ENCODE peak calls at places on chromosomes 13 and 19, in six cellular contexts. One of them, this sample, is unnamed.
A peak's percentile ranks its signal among the peaks of the same experiment; 100 is the strongest.

GRCh38 chr19:15517778-15518177 is 9.5 kb downstream of the CYP4F22 start:
- DNase-seq in colonic mucosa: no peak
- DNase-seq in tibial artery: no peak
- DNase-seq in mammary epithelial cell: no peak
- DNase-seq in mesenchymal stem cell: no peak
- DNase-seq in body of pancreas: no peak
- DNase-seq in this sample: no peak

GRCh38 chr19:46932346-46932745 is 71.5 kb downstream of the ARHGAP35 start:
- DNase-seq in body of pancreas: no peak
- DNase-seq in tibial artery: no peak
- DNase-seq in mesenchymal stem cell: peak; percentile 50
- DNase-seq in colonic mucosa: no peak
- DNase-seq in mammary epithelial cell: peak; percentile 43
- DNase-seq in this sample: peak; percentile 41

GRCh38 chr19:3668331-3669133 is 31.7 kb downstream of the PIP5K1C start:
- DNase-seq in colonic mucosa: no peak
- DNase-seq in body of pancreas: no peak
- DNase-seq in mammary epithelial cell: no peak
- DNase-seq in tibial artery: no peak
- DNase-seq in mesenchymal stem cell: peak; percentile 55
- DNase-seq in this sample: peak; percentile 36

GRCh38 chr13:91277013-91277676 is 70.3 kb upstream of the MIR17HG start:
- DNase-seq in mesenchymal stem cell: no peak
- DNase-seq in body of pancreas: no peak
- DNase-seq in colonic mucosa: no peak
- DNase-seq in tibial artery: no peak
- DNase-seq in mammary epithelial cell: no peak
- DNase-seq in this sample: no peak

GRCh38 chr13:71021810-71022422 is 845.1 kb downstream of the DACH1 start:
- DNase-seq in mesenchymal stem cell: peak; percentile 26
- DNase-seq in mammary epithelial cell: no peak
- DNase-seq in body of pancreas: no peak
- DNase-seq in tibial artery: no peak
- DNase-seq in colonic mucosa: no peak
- DNase-seq in this sample: no peak

GRCh38 chr19:45819769-45820168 is 4.7 kb upstream of the RSPH6A start:
- DNase-seq in colonic mucosa: no peak
- DNase-seq in tibial artery: no peak
- DNase-seq in body of pancreas: no peak
- DNase-seq in mammary epithelial cell: no peak
- DNase-seq in mesenchymal stem cell: no peak
- DNase-seq in this sample: no peak

GRCh38 chr13:29509999-29510586 is 85.4 kb downstream of the SLC7A1 start:
- DNase-seq in tibial artery: no peak
- DNase-seq in mesenchymal stem cell: no peak
- DNase-seq in mammary epithelial cell: no peak
- DNase-seq in colonic mucosa: no peak
- DNase-seq in body of pancreas: no peak
- DNase-seq in this sample: no peak

GRCh38 chr13:40968416-40969000 is 50.6 kb downstream of the ELF1 start:
- DNase-seq in mammary epithelial cell: no peak
- DNase-seq in mesenchymal stem cell: no peak
- DNase-seq in tibial artery: no peak
- DNase-seq in body of pancreas: no peak
- DNase-seq in colonic mucosa: no peak
- DNase-seq in this sample: peak; percentile 40

GRCh38 chr19:35027851-35028599 is 2.2 kb upstream of the SCN1B start:
- DNase-seq in mammary epithelial cell: peak; percentile 3
- DNase-seq in colonic mucosa: no peak
- DNase-seq in mesenchymal stem cell: no peak
- DNase-seq in tibial artery: no peak
- DNase-seq in body of pancreas: no peak
- DNase-seq in this sample: no peak

GRCh38 chr19:4064551-4065260 is 2.0 kb downstream of the ZBTB7A start:
- DNase-seq in colonic mucosa: peak; percentile 61
- DNase-seq in mammary epithelial cell: no peak
- DNase-seq in tibial artery: peak; percentile 70
- DNase-seq in mesenchymal stem cell: no peak
- DNase-seq in body of pancreas: peak; percentile 52
- DNase-seq in this sample: peak; percentile 64

GRCh38 chr19:38869836-38870607 is 8.1 kb downstream of the RINL start:
- DNase-seq in mesenchymal stem cell: peak; percentile 65
- DNase-seq in colonic mucosa: peak; percentile 86
- DNase-seq in body of pancreas: peak; percentile 96
- DNase-seq in tibial artery: peak; percentile 78
- DNase-seq in mammary epithelial cell: peak; percentile 46
- DNase-seq in this sample: peak; percentile 83

GRCh38 chr13:38103851-38104250 is 234.3 kb upstream of the TRPC4 start:
- DNase-seq in tibial artery: no peak
- DNase-seq in mammary epithelial cell: no peak
- DNase-seq in mesenchymal stem cell: no peak
- DNase-seq in body of pancreas: no peak
- DNase-seq in colonic mucosa: no peak
- DNase-seq in this sample: no peak

GRCh38 chr19:45919678-45920077 is 5.1 kb upstream of the NANOS2 start:
- DNase-seq in tibial artery: no peak
- DNase-seq in body of pancreas: no peak
- DNase-seq in colonic mucosa: no peak
- DNase-seq in mesenchymal stem cell: no peak
- DNase-seq in mammary epithelial cell: peak; percentile 79
- DNase-seq in this sample: no peak

GRCh38 chr13:50079278-50080157 is 64.3 kb downstream of the KCNRG start:
- DNase-seq in tibial artery: no peak
- DNase-seq in mesenchymal stem cell: no peak
- DNase-seq in colonic mucosa: no peak
- DNase-seq in body of pancreas: no peak
- DNase-seq in mammary epithelial cell: peak; percentile 13
- DNase-seq in this sample: peak; percentile 20

GRCh38 chr19:3333020-3333583 is 33.3 kb upstream of the NFIC start:
- DNase-seq in colonic mucosa: no peak
- DNase-seq in tibial artery: no peak
- DNase-seq in mammary epithelial cell: no peak
- DNase-seq in body of pancreas: no peak
- DNase-seq in mesenchymal stem cell: no peak
- DNase-seq in this sample: no peak

GRCh38 chr13:35225582-35225981 is 250.9 kb downstream of the MAB21L1 start:
- DNase-seq in tibial artery: no peak
- DNase-seq in body of pancreas: no peak
- DNase-seq in mammary epithelial cell: no peak
- DNase-seq in mesenchymal stem cell: no peak
- DNase-seq in colonic mucosa: no peak
- DNase-seq in this sample: no peak

GRCh38 chr13:73059460-73060250 is 850 bp downstream of the KLF5 start:
- DNase-seq in colonic mucosa: peak; percentile 45
- DNase-seq in tibial artery: peak; percentile 24
- DNase-seq in mesenchymal stem cell: peak; percentile 38
- DNase-seq in mammary epithelial cell: peak; percentile 55
- DNase-seq in body of pancreas: peak; percentile 87
- DNase-seq in this sample: peak; percentile 73

GRCh38 chr13:50626031-50626643 is 217.4 kb downstream of the DLEU7 start:
- DNase-seq in body of pancreas: no peak
- DNase-seq in mesenchymal stem cell: peak; percentile 84
- DNase-seq in mammary epithelial cell: peak; percentile 51
- DNase-seq in colonic mucosa: no peak
- DNase-seq in tibial artery: no peak
- DNase-seq in this sample: peak; percentile 73

GRCh38 chr19:31707206-31707605 is 358.0 kb upstream of the TSHZ3 start:
- DNase-seq in body of pancreas: no peak
- DNase-seq in tibial artery: no peak
- DNase-seq in mammary epithelial cell: no peak
- DNase-seq in colonic mucosa: no peak
- DNase-seq in mesenchymal stem cell: no peak
- DNase-seq in this sample: no peak

GRCh38 chr19:8631425-8631819 is 989 bp downstream of the NFILZ start:
- DNase-seq in mesenchymal stem cell: peak; percentile 64
- DNase-seq in colonic mucosa: peak; percentile 27
- DNase-seq in mammary epithelial cell: no peak
- DNase-seq in tibial artery: no peak
- DNase-seq in body of pancreas: peak; percentile 79
- DNase-seq in this sample: peak; percentile 49

GRCh38 chr13:78160793-78161192 is 242.2 kb upstream of the EDNRB start:
- DNase-seq in body of pancreas: no peak
- DNase-seq in tibial artery: no peak
- DNase-seq in colonic mucosa: no peak
- DNase-seq in mesenchymal stem cell: peak; percentile 83
- DNase-seq in mammary epithelial cell: peak; percentile 24
- DNase-seq in this sample: peak; percentile 77

GRCh38 chr19:22806418-22806817 is 22.5 kb upstream of the ZNF99 start:
- DNase-seq in colonic mucosa: no peak
- DNase-seq in mammary epithelial cell: no peak
- DNase-seq in tibial artery: no peak
- DNase-seq in body of pancreas: no peak
- DNase-seq in mesenchymal stem cell: no peak
- DNase-seq in this sample: no peak

GRCh38 chr19:2636897-2637683 is 65.4 kb downstream of the GNG7 start:
- DNase-seq in tibial artery: no peak
- DNase-seq in colonic mucosa: peak; percentile 59
- DNase-seq in mesenchymal stem cell: peak; percentile 52
- DNase-seq in mammary epithelial cell: no peak
- DNase-seq in body of pancreas: peak; percentile 66
- DNase-seq in this sample: peak; percentile 73

GRCh38 chr13:30868806-30869470 is 37.1 kb upstream of the MEDAG start:
- DNase-seq in tibial artery: no peak
- DNase-seq in mesenchymal stem cell: peak; percentile 54
- DNase-seq in body of pancreas: no peak
- DNase-seq in mammary epithelial cell: no peak
- DNase-seq in colonic mucosa: no peak
- DNase-seq in this sample: no peak
- H3K4me1 ChIP-seq in tibial artery: peaks cover 6% of the 10 kb centered on the region
- H3K4me1 ChIP-seq in mesenchymal stem cell: peaks cover 36% of the 10 kb centered on the region
- H3K4me1 ChIP-seq in body of pancreas: peaks cover 20% of the 10 kb centered on the region
- H3K4me1 ChIP-seq in mammary epithelial cell: peaks cover 47% of the 10 kb centered on the region
- H3K4me1 ChIP-seq in colonic mucosa: no peaks in the 10 kb centered on the region
- H3K4me1 ChIP-seq in this sample: peaks cover 92% of the 10 kb centered on the region

DNA sequence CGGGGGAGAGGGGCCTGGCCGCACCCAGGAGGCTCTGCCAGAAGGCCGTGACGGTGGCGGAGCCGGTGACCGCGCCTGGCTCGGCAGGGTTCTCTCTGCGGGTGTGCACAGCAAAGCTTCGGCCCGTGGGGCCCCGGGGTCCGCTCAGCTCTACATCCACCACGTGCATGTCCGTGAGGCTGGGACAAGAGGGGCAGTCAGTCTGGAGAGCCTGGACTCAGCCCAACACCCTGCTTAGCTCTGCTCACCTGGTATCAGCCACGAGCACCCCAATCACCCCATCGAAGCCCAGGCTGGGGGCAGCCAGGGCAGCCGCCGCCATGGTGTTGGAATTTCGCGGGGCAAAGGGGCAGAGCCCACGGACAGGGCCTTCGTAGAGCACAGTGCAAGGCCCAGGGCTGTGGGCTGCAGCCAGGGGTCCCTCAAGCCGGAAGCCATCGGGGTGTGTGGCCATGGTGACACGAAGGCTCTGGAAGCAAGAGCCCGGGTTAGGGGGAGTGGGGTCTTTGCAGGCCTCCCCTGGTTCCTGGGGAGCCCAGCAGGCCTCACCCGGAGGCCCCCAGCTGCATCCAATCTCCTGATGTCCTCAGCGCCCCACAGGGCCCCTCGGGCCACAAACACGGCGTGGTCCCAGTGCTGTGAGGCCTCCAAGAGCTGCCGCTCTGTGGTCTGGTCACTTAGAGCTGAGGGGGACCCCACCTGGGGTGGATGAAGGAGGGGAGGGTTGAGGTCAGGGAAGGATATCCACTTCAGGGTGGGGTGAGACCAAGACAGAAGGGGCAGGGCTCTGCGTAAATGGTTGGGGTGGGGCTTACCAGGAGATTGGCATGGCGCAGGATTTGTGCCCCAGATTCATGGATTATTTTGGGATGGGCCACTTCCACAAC is 1.4 kb downstream of the ASPDH start:
- DNase-seq in mesenchymal stem cell: no peak
- DNase-seq in colonic mucosa: no peak
- DNase-seq in body of pancreas: no peak
- DNase-seq in tibial artery: no peak
- DNase-seq in mammary epithelial cell: no peak
- DNase-seq in this sample: no peak
- H3K4me3 ChIP-seq in mesenchymal stem cell: no peak overlapping the region
- H3K4me3 ChIP-seq in colonic mucosa: peak overlapping the region; percentile 63
- H3K4me3 ChIP-seq in body of pancreas: no peak overlapping the region
- H3K4me3 ChIP-seq in tibial artery: peak overlapping the region; percentile 79
- H3K4me3 ChIP-seq in mammary epithelial cell: peak overlapping the region; percentile 94
- H3K4me3 ChIP-seq in this sample: peak overlapping the region; percentile 98

GRCh38 chr19:29672319-29672932 is 7.2 kb downstream of the PLEKHF1 start:
- DNase-seq in mammary epithelial cell: no peak
- DNase-seq in body of pancreas: no peak
- DNase-seq in tibial artery: no peak
- DNase-seq in colonic mucosa: no peak
- DNase-seq in mesenchymal stem cell: no peak
- DNase-seq in this sample: no peak

GRCh38 chr19:29670255-29670654 is 5.0 kb downstream of the PLEKHF1 start:
- DNase-seq in colonic mucosa: no peak
- DNase-seq in tibial artery: no peak
- DNase-seq in mammary epithelial cell: no peak
- DNase-seq in body of pancreas: no peak
- DNase-seq in mesenchymal stem cell: no peak
- DNase-seq in this sample: no peak

GRCh38 chr19:29672933-29673336 is 7.7 kb downstream of the PLEKHF1 start:
- DNase-seq in colonic mucosa: no peak
- DNase-seq in mammary epithelial cell: no peak
- DNase-seq in body of pancreas: no peak
- DNase-seq in tibial artery: no peak
- DNase-seq in mesenchymal stem cell: no peak
- DNase-seq in this sample: no peak

GRCh38 chr19:29673451-29674371 is 8.4 kb downstream of the PLEKHF1 start:
- DNase-seq in body of pancreas: no peak
- DNase-seq in mesenchymal stem cell: no peak
- DNase-seq in mammary epithelial cell: no peak
- DNase-seq in tibial artery: no peak
- DNase-seq in colonic mucosa: no peak
- DNase-seq in this sample: no peak

GRCh38 chr19:29671393-29672076 is 6.3 kb downstream of the PLEKHF1 start:
- DNase-seq in tibial artery: peak; percentile 46
- DNase-seq in body of pancreas: peak; percentile 50
- DNase-seq in mesenchymal stem cell: peak; percentile 43
- DNase-seq in mammary epithelial cell: peak; percentile 82
- DNase-seq in colonic mucosa: no peak
- DNase-seq in this sample: no peak
- H3K4me1 ChIP-seq in tibial artery: no peaks in the 10 kb centered on the region
- H3K4me1 ChIP-seq in body of pancreas: peaks cover 56% of the 10 kb centered on the region
- H3K4me1 ChIP-seq in mesenchymal stem cell: peaks cover 33% of the 10 kb centered on the region
- H3K4me1 ChIP-seq in mammary epithelial cell: peaks cover 47% of the 10 kb centered on the region
- H3K4me1 ChIP-seq in colonic mucosa: no peaks in the 10 kb centered on the region
- H3K4me1 ChIP-seq in this sample: peaks cover 59% of the 10 kb centered on the region

GRCh38 chr19:48715276-48715675 is 4.2 kb downstream of the MAMSTR start:
- DNase-seq in colonic mucosa: peak; percentile 55
- DNase-seq in mammary epithelial cell: no peak
- DNase-seq in body of pancreas: no peak
- DNase-seq in tibial artery: no peak
- DNase-seq in mesenchymal stem cell: no peak
- DNase-seq in this sample: no peak
- H3K4me3 ChIP-seq in colonic mucosa: peak overlapping the region; percentile 32
- H3K4me3 ChIP-seq in mammary epithelial cell: no peak overlapping the region
- H3K4me3 ChIP-seq in body of pancreas: no peak overlapping the region
- H3K4me3 ChIP-seq in tibial artery: peak overlapping the region; percentile 73
- H3K4me3 ChIP-seq in mesenchymal stem cell: no peak overlapping the region
- H3K4me3 ChIP-seq in this sample: peak overlapping the region; percentile 84

GRCh38 chr13:44300895-44301638 is 72.6 kb upstream of the SERP2 start:
- DNase-seq in mammary epithelial cell: peak; percentile 92
- DNase-seq in colonic mucosa: no peak
- DNase-seq in body of pancreas: peak; percentile 84
- DNase-seq in mesenchymal stem cell: peak; percentile 76
- DNase-seq in tibial artery: peak; percentile 35
- DNase-seq in this sample: peak; percentile 43
- H3K4me1 ChIP-seq in mammary epithelial cell: peaks cover 38% of the 10 kb centered on the region
- H3K4me1 ChIP-seq in colonic mucosa: peaks cover 7% of the 10 kb centered on the region
- H3K4me1 ChIP-seq in body of pancreas: peaks cover 21% of the 10 kb centered on the region
- H3K4me1 ChIP-seq in mesenchymal stem cell: peaks cover 12% of the 10 kb centered on the region
- H3K4me1 ChIP-seq in tibial artery: no peaks in the 10 kb centered on the region
- H3K4me1 ChIP-seq in this sample: peaks cover 26% of the 10 kb centered on the region

This sample was measured in adipocyte.